ENCODE peak calls at places on chromosomes 13 and 19, in ten cellular contexts. Q, K, F, C, B, E, U, T, A and N are unnamed samples.

GRCh38 chr13:104315606-104316005 is 1249.4 kb upstream of the SLC10A2 start:
- DNase-seq in Q (peak), K (no peak), F (no peak), C (no peak), B (peak), E (no peak), U (no peak), T (no peak), A (no peak), N (peak)

GRCh38 chr13:110327036-110327790 is 20.1 kb downstream of the COL4A2 start:
- DNase-seq in Q (no peak), K (no peak), F (no peak), C (no peak), B (peak), E (no peak), U (peak), T (no peak), A (no peak), N (peak)

GRCh38 chr19:49930483-49931011 is 1.2 kb upstream of the NUP62 start:
- DNase-seq in Q (peak), K (no peak), F (peak), C (no peak), B (no peak), E (no peak), U (no peak), T (peak), A (no peak), N (no peak)

GRCh38 chr19:3026768-3027167 is 2.3 kb downstream of the TLE2 start:
- DNase-seq in Q (no peak), K (no peak), F (no peak), C (no peak), B (no peak), E (no peak), U (no peak), T (no peak), A (no peak), N (no peak)

GRCh38 chr19:54470991-54471782 is 1.9 kb downstream of the CDC42EP5 start:
- DNase-seq in Q (no peak), K (no peak), F (no peak), C (no peak), B (no peak), E (no peak), U (peak), T (peak), A (peak), N (no peak)

GRCh38 chr19:5893907-5894703 is 9.5 kb downstream of the NDUFA11 start:
- DNase-seq in Q (no peak), K (no peak), F (no peak), C (no peak), B (no peak), E (no peak), U (no peak), T (no peak), A (no peak), N (no peak)

GRCh38 chr19:18867199-18867598 is 28.8 kb downstream of the CERS1 start:
- DNase-seq in Q (no peak), K (no peak), F (no peak), C (no peak), B (no peak), E (no peak), U (no peak), T (peak), A (no peak), N (no peak)

GRCh38 chr13:100506154-100506553 is 82.4 kb downstream of the GGACT start:
- DNase-seq in Q (no peak), K (no peak), F (no peak), C (peak), B (no peak), E (no peak), U (no peak), T (no peak), A (no peak), N (no peak)

GRCh38 chr19:12994701-12995595 is at the start of gene NFIX:
- DNase-seq in Q (peak), K (no peak), F (peak), C (peak), B (peak), E (peak), U (peak), T (peak), A (no peak), N (no peak)

GRCh38 chr19:3276341-3276799 is 51.9 kb downstream of the CELF5 start:
- DNase-seq in Q (no peak), K (no peak), F (no peak), C (peak), B (no peak), E (peak), U (peak), T (no peak), A (no peak), N (no peak)

GRCh38 chr13:73056054-73056962 is 2.5 kb upstream of the KLF5 start:
- DNase-seq in Q (no peak), K (no peak), F (no peak), C (no peak), B (peak), E (no peak), U (no peak), T (no peak), A (no peak), N (peak)

GRCh38 chr13:33763021-33763420 is 54.9 kb upstream of the RFC3 start:
- DNase-seq in Q (no peak), K (no peak), F (no peak), C (no peak), B (no peak), E (no peak), U (no peak), T (no peak), A (no peak), N (peak)

GRCh38 chr13:74287672-74288169 is 153.5 kb upstream of the KLF12 start:
- DNase-seq in Q (peak), K (peak), F (peak), C (peak), B (peak), E (peak), U (peak), T (peak), A (peak), N (peak)

GRCh38 chr19:49157445-49158224 is at the start of gene TRPM4:
- DNase-seq in Q (peak), K (peak), F (peak), C (peak), B (peak), E (peak), U (peak), T (peak), A (no peak), N (peak)

GRCh38 chr13:75186384-75186783 is 295.6 kb downstream of the TBC1D4 start:
- DNase-seq in Q (no peak), K (no peak), F (no peak), C (no peak), B (no peak), E (no peak), U (no peak), T (no peak), A (no peak), N (no peak)